ENCODE peak calls at places on chromosomes 7 and 10, in six cellular contexts. E is stimulated activated CD4-positive, alpha-beta T cell treated with anti-CD3 and anti-CD28 coated beads, Interleukin-4, amount 100 ng/mL, for 48 hours; K is activated CD4-positive, alpha-beta T cell treated with anti-CD3 and anti-CD28 coated beads, Interleukin-2, amount 50 U/mL, for 4 hours; L is NCI-H2029; B is MV-4-11; D is glutamatergic neuron. V is an unnamed sample.

GRCh38 chr7:32957326-32958045 is at the start of gene FKBP9:
- DNase-seq in E (no peak), K (no peak), L (peak), B (peak), D (peak), V (peak)

GRCh38 chr7:104931181-104931781 is 82.7 kb upstream of the KMT2E start:
- DNase-seq in E (no peak), K (no peak), L (peak), B (no peak), D (peak), V (no peak)

GRCh38 chr7:42946616-42946928 is 14.4 kb downstream of the MRPL32 start:
- DNase-seq in E (no peak), K (no peak), L (no peak), B (peak), D (no peak), V (no peak)

GRCh38 chr7:3310884-3311283 is 9.8 kb downstream of the SDK1 start:
- DNase-seq in E (no peak), K (no peak), L (no peak), B (no peak), D (no peak), V (no peak)

GRCh38 chr10:33270971-33271370 is 63.5 kb downstream of the NRP1 start:
- DNase-seq in E (no peak), K (no peak), L (no peak), B (no peak), D (no peak), V (no peak)

GRCh38 chr10:51074238-51075028 is at the start of gene PRKG1:
- DNase-seq in E (no peak), K (no peak), L (no peak), B (no peak), D (peak), V (no peak)

GRCh38 chr7:27176962-27177794 is 3.1 kb upstream of the HOXA10 start:
- DNase-seq in E (no peak), K (no peak), L (no peak), B (no peak), D (peak), V (no peak)

GRCh38 chr10:84108797-84109196 is 30.5 kb upstream of the GHITM start:
- DNase-seq in E (no peak), K (no peak), L (no peak), B (no peak), D (no peak), V (no peak)

GRCh38 chr10:24503627-24504320 is 219.9 kb downstream of the ARHGAP21 start:
- DNase-seq in E (peak), K (no peak), L (no peak), B (peak), D (peak), V (peak)

GRCh38 chr7:123916240-123916724 is 8.8 kb upstream of the SPAM1 start:
- DNase-seq in E (no peak), K (no peak), L (no peak), B (peak), D (no peak), V (no peak)

GRCh38 chr7:74029094-74029785 is 1.3 kb downstream of the ELN start:
- DNase-seq in E (no peak), K (no peak), L (no peak), B (no peak), D (no peak), V (no peak)

GRCh38 chr7:121798896-121799295 is 74.1 kb upstream of the PTPRZ1 start:
- DNase-seq in E (no peak), K (no peak), L (no peak), B (peak), D (no peak), V (no peak)

GRCh38 chr7:780516-780915 is 51.8 kb upstream of the SUN1 start:
- DNase-seq in E (no peak), K (no peak), L (no peak), B (no peak), D (no peak), V (no peak)

V was measured in CMK.